ENCODE peak calls at places on chromosomes 4 and X, in four cellular contexts. D, V, E and L are unnamed samples.

GRCh38 chrX:22542641-22543040 is 269.9 kb downstream of the CBLL2 start:
- DNase-seq in D (no peak), V (no peak), E (no peak), L (no peak)

GRCh38 chrX:40145670-40146470 is 48.1 kb upstream of the BCOR start:
- DNase-seq in D (no peak), V (peak; percentile 56), E (no peak), L (no peak)

GRCh38 chr4:71026086-71026485 is 32.6 kb downstream of the DCK start:
- DNase-seq in D (no peak), V (no peak), E (peak; percentile 66), L (no peak)

GRCh38 chrX:39816871-39817731 is 280.7 kb downstream of the BCOR start:
- DNase-seq in D (no peak), V (no peak), E (no peak), L (no peak)

GRCh38 chrX:48911407-48912182 is at the start of gene SLC35A2:
- DNase-seq in D (peak; percentile 75), V (peak; percentile 88), E (peak; percentile 85), L (no peak)

GRCh38 chr4:146040623-146041022 is 102.0 kb upstream of the ZNF827 start:
- DNase-seq in D (no peak), V (no peak), E (no peak), L (no peak)

GRCh38 chr4:16196482-16197393 is 29.5 kb downstream of the TAPT1 start:
- DNase-seq in D (no peak), V (no peak), E (peak; percentile 4), L (peak; percentile 4)

GRCh38 chrX:78092296-78092695 is 11.8 kb upstream of the PGK1 start:
- DNase-seq in D (no peak), V (no peak), E (peak; percentile 12), L (no peak)

GRCh38 chr4:173517781-173518371 is 12.2 kb downstream of the HAND2 start:
- DNase-seq in D (no peak), V (peak; percentile 76), E (no peak), L (no peak)

GRCh38 chrX:132909643-132910042 is 48.8 kb downstream of the HS6ST2 start:
- DNase-seq in D (no peak), V (no peak), E (no peak), L (no peak)

GRCh38 chr4:6657242-6658203 is 17.0 kb downstream of the MRFAP1 start:
- DNase-seq in D (no peak), V (no peak), E (no peak), L (no peak)

GRCh38 chr4:185820119-185821028 is 8.4 kb upstream of the SORBS2 start:
- DNase-seq in D (no peak), V (no peak), E (no peak), L (no peak)
- TF ChIP-seq POLR2A in D (no peak), V (no peak), E (no peak), L (no peak)

GRCh38 chrX:118495958-118496762 is 545 bp downstream of the DOCK11 start:
- DNase-seq in D (peak; percentile 34), V (peak; percentile 80), E (no peak), L (peak; percentile 30)
- TF ChIP-seq POLR2A in D (peak; percentile 75), V (no peak), E (no peak), L (peak; percentile 7)

GRCh38 chr4:89303177-89303576 is 4.4 kb downstream of the GPRIN3 start:
- DNase-seq in D (no peak), V (no peak), E (no peak), L (no peak)
- TF ChIP-seq POLR2A in D (no peak), V (no peak), E (no peak), L (no peak)

GRCh38 chrX:106802388-106803275 is at the start of gene TBC1D8B:
- DNase-seq in D (peak; percentile 6), V (peak; percentile 63), E (peak; percentile 89), L (peak; percentile 22)
- TF ChIP-seq POLR2A in D (no peak), V (peak; percentile 25), E (no peak), L (peak; percentile 63)